ENCODE peak calls at places on chromosome X, in four cellular contexts. X, K, H and T are unnamed samples.

GRCh38 chrX:16445166-16445752 is 204.7 kb upstream of the S100G start:
- DNase-seq in K (no peak), H (peak), X (no peak), T (peak)

GRCh38 chrX:72576161-72576896 is 3.7 kb upstream of the HDAC8 start:
- DNase-seq in K (no peak), H (peak), X (no peak), T (no peak)

GRCh38 chrX:72308566-72309296 is 3.0 kb upstream of the CITED1 start:
- DNase-seq in H (peak), X (no peak), K (no peak), T (peak)

GRCh38 chrX:16022580-16023170 is 100.7 kb upstream of the GRPR start:
- DNase-seq in K (no peak), X (no peak), H (no peak), T (no peak)

GRCh38 chrX:70476934-70477733 is 32.5 kb downstream of the DLG3 start:
- DNase-seq in H (no peak), K (peak), X (no peak), T (peak)

GRCh38 chrX:33336783-33337182 is 125.4 kb upstream of the DMD start:
- DNase-seq in K (no peak), H (peak), X (no peak), T (no peak)

GRCh38 chrX:85963736-85964135 is 83.6 kb downstream of the CHM start:
- DNase-seq in K (no peak), X (no peak), H (peak), T (peak)

GRCh38 chrX:54633641-54634040 is 103.6 kb downstream of the GNL3L start:
- DNase-seq in K (no peak), X (no peak), H (no peak), T (peak)

GRCh38 chrX:33207056-33207455 is 4.3 kb downstream of the DMD start:
- DNase-seq in H (no peak), K (no peak), X (no peak), T (no peak)

GRCh38 chrX:122279746-122280145 is 904.3 kb upstream of the GRIA3 start:
- DNase-seq in K (no peak), H (no peak), X (no peak), T (no peak)

GRCh38 chrX:7828594-7828993 is 14.4 kb upstream of the VCX start:
- DNase-seq in K (no peak), H (peak), X (no peak), T (peak)

GRCh38 chrX:70332600-70332999 is 42.7 kb downstream of the KIF4A start:
- DNase-seq in H (no peak), K (no peak), X (no peak), T (peak)

GRCh38 chrX:79270401-79270800 is 96.7 kb downstream of the ITM2A start:
- DNase-seq in K (peak), X (peak), H (no peak), T (peak)

GRCh38 chrX:152989292-152989658 is 4.6 kb downstream of the PNMA5 start:
- DNase-seq in H (no peak), X (no peak), K (no peak), T (no peak)

GRCh38 chrX:19212037-19212436 is 89.8 kb upstream of the ADGRG2 start:
- DNase-seq in H (no peak), K (no peak), X (no peak), T (no peak)

GRCh38 chrX:9729161-9729885 is 36.3 kb downstream of the GPR143 start:
- DNase-seq in K (no peak), H (peak), X (no peak), T (no peak)

GRCh38 chrX:151702021-151702714 is 6.9 kb downstream of the PRRG3 start:
- DNase-seq in K (no peak), X (no peak), H (no peak), T (no peak)

GRCh38 chrX:1481636-1482529 is 29.2 kb upstream of the ASMTL start:
- DNase-seq in H (peak), X (peak), K (peak), T (peak)

GRCh38 chrX:23782863-23783568 is at the start of gene SAT1:
- DNase-seq in K (peak), H (peak), X (peak), T (peak)

GRCh38 chrX:17860179-17860780 is 818 bp downstream of the RAI2 start:
- DNase-seq in X (no peak), K (no peak), H (no peak), T (no peak)

GRCh38 chrX:153824348-153824747 is 6.0 kb downstream of the PDZD4 start:
- DNase-seq in X (no peak), K (no peak), H (no peak), T (no peak)

GRCh38 chrX:47316276-47317025 is 53.9 kb upstream of the ZNF157 start:
- DNase-seq in H (no peak), X (no peak), K (peak), T (peak)

DNA sequence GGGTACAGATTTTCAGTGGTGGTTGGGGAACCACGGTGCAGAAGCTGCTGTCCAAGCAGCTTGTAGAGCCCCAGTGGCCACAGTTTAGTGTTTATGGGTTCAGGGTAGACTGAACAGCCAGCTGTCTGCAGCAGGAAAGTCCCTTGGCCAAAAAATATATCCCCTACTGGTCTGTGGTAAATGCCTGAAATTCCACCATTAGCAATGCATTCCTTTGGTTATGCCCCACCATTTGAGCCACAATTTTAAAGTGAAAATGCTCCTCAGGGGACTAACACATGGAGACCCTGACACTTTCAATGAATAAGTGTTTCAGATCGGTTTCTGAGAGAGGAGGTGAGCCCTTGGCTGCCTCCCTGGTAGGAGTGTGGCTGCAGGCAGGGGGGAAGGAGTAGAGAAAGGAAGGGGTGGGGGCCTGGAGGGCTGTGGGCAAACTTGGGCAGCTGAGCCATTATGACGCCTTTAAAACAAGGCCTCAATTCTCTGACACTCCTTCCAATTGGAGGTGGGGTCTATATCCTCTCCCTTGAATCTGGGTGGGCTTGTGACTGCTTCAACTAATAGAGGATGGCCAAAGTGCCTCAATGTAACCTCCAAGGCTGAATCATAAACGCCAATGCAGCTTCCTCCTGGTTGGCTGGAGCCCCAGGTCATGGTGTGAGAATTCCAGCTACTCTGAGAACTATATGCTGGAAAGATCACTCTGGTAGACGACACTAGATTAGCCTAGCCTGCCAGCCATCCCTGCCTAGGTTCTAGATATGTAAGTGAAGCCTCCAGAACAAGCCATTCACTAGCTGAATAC is 75.8 kb upstream of the ATP6AP2 start:
- DNase-seq in H (no peak), K (no peak), X (peak), T (peak)
- TF ChIP-seq YY1 in H (no peak), K (no peak), X (no peak), T (no peak)

DNA sequence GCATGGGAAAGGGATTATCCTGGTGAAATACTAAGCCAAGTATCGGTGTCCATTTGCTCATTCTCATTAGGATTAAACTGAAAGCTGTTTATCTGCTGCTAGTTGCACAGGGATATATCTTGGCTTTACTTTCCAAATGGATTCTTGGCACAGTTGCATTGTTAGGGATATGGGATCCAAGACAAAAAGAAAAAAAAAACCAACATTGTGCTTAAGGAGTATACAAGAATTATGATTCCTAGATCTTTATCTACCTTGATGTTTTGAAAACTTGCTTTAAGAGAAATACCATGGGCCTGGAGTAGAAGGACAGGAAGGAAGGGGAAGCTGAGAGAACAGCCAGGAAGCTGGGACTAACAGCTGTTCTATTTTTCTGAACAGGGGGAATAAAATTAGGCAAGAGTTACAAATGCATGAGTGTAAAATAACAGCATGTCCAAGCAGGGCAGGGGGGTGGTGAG is 107.6 kb downstream of the ATXN3L start:
- DNase-seq in H (no peak), K (no peak), X (no peak), T (no peak)
- H3K9ac ChIP-seq in H (no peak), K (no peak), X (no peak), T (no peak)

GRCh38 chrX:25873196-25873595 is 264.9 kb upstream of the MAGEB18 start:
- DNase-seq in X (no peak), H (no peak), K (no peak), T (no peak)
- TF ChIP-seq SUZ12 in X (no peak), H (no peak), K (no peak), T (no peak)

GRCh38 chrX:115393271-115393670 is 103.8 kb downstream of the LUZP4 start:
- DNase-seq in X (no peak), H (peak), K (no peak), T (no peak)

GRCh38 chrX:115387327-115387726 is 97.8 kb downstream of the LUZP4 start:
- DNase-seq in K (no peak), X (no peak), H (no peak), T (no peak)

GRCh38 chrX:115392871-115393270 is 103.4 kb downstream of the LUZP4 start:
- DNase-seq in X (no peak), K (no peak), H (no peak), T (no peak)

GRCh38 chrX:115392031-115392430 is 102.5 kb downstream of the LUZP4 start:
- DNase-seq in K (no peak), H (peak), X (no peak), T (no peak)

DNA sequence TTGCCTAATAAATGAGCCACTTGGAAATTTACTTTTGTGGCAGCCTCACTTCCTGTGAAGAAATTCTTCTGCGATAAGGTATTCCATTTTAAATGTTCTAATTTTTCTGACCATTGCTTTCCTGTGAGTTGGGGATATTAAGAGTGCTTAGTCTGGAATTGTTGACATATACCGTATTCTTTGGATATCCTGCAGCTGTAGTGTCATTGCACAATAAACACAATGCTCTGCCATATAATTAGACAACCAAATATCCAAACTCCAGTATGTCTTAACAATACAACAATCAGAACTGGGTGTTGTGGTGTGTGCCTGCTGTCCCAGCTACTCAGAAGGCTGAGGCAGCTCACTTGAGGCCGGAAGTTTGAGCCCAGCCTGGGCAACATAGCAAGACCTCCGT is 99.4 kb downstream of the LUZP4 start:
- DNase-seq in H (no peak), X (no peak), K (no peak), T (no peak)
- TF ChIP-seq YY1 in H (no peak), X (no peak), K (no peak), T (no peak)

DNA sequence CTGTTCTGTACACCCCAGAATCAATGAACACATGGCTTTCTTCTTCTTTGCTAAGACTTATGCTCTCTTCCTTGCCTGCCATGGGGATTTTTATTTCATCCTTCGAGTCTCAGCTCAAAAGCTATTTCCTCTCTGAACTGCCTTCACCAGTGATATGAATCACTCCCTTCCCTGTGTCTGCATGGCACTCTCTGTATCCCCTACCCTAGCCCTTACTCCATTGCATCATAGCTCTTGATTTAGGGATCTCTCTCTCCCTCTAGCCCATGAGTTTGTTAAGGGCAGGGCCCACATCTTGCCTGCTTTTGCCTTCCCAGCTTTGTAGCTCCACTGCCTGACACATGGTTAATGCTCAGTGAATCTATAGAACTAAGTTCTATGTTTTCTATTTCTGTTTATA is 34.9 kb downstream of the DOCK11 start:
- DNase-seq in X (no peak), K (no peak), H (no peak), T (no peak)
- H3K9ac ChIP-seq in X (peak), K (no peak), H (no peak), T (no peak)

GRCh38 chrX:22085969-22086368 is 53.8 kb downstream of the PHEX start:
- DNase-seq in X (no peak), H (no peak), K (no peak), T (no peak)
- TF ChIP-seq SUZ12 in X (no peak), H (no peak), K (no peak), T (no peak)

DNA sequence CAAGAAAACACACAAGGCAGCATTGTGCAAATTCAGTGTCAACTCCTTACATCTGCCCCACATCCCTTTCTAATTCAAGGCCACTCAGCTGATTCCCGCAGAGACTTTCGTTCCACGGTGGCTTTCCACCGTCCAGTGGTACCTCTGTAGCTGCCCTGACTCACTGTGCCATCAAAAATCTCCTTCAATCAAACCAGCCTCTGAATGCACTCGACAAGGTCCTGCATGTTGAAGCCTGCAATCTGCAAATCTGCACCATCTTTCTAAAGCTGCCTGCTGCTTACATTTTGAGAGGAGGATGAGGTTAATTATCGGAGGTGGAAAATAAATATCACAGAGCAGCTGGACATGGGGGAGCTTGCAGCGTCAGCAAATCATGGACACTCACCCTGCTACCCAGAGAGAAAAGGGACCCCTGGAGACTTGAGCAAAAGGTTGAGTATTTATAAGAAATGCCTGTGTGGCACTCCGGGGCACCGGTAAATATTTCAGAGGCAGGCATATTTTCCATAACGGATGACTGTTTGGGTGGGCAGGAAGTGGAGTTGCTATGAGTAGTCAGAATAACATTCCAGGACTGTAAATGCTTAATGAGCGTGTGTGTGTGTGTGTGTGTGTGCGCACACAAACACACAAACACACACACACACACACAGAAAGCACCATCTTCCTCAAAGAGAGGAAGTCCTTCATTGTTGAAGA is 74.8 kb downstream of the MXRA5 start:
- DNase-seq in K (no peak), H (no peak), X (no peak), T (no peak)
- TF ChIP-seq YY1 in K (no peak), H (no peak), X (no peak), T (no peak)

GRCh38 chrX:119880552-119881437 is 9.2 kb downstream of the NDUFA1 start:
- DNase-seq in H (peak), X (peak), K (no peak), T (no peak)
- H3K9ac ChIP-seq in H (no peak), X (no peak), K (no peak), T (no peak)

DNA sequence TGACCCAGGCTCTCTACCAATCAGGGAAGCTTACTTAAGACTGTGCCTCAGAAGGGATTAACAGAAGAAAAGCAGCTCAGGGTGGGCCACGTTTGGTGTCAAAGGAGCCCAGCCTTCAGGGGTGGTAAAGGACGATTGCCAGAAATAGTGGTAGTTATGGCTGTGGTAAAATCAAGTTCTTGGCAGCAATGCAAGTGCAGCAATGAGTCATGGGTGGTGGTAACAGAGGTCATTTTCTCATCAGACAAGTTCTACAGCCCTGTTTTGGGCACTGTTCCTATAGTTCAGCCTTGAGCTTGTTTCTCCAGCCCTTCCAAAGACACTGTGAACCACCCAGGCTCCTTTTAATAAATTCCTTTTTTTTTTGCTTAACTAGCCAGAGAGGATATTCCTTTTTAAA is 120.3 kb downstream of the EFHC2 start:
- DNase-seq in K (no peak), H (no peak), X (no peak), T (no peak)
- TF ChIP-seq SUZ12 in K (no peak), H (no peak), X (no peak), T (no peak)